ENCODE peak calls at places on chromosomes 11 and 22, in seven cellular contexts. One of them, this sample, is unnamed.

GRCh38 chr11:32987851-32988250 is 27.8 kb upstream of the DEPDC7 start:
- DNase-seq in A549: no peak
- DNase-seq in GM23338: peak
- DNase-seq in PC-3: no peak
- DNase-seq in keratinocyte: no peak
- DNase-seq in IMR-90: no peak
- DNase-seq in hepatocyte: no peak
- DNase-seq in this sample: no peak

GRCh38 chr22:45966892-45967365 is 10.0 kb downstream of the WNT7B start:
- DNase-seq in hepatocyte: no peak
- DNase-seq in keratinocyte: no peak
- DNase-seq in A549: no peak
- DNase-seq in IMR-90: no peak
- DNase-seq in PC-3: no peak
- DNase-seq in GM23338: peak
- DNase-seq in this sample: no peak

GRCh38 chr11:128342511-128343133 is 244.7 kb downstream of the ETS1 start:
- DNase-seq in PC-3: peak
- DNase-seq in keratinocyte: no peak
- DNase-seq in A549: peak
- DNase-seq in GM23338: no peak
- DNase-seq in IMR-90: peak
- DNase-seq in hepatocyte: peak
- DNase-seq in this sample: peak

GRCh38 chr11:107898270-107898669 is 30.0 kb upstream of the RAB39A start:
- DNase-seq in keratinocyte: no peak
- DNase-seq in PC-3: peak
- DNase-seq in A549: peak
- DNase-seq in hepatocyte: peak
- DNase-seq in IMR-90: peak
- DNase-seq in GM23338: peak
- DNase-seq in this sample: peak

GRCh38 chr11:32792111-32792947 is 2.1 kb downstream of the CCDC73 start:
- DNase-seq in GM23338: no peak
- DNase-seq in PC-3: peak
- DNase-seq in A549: no peak
- DNase-seq in IMR-90: no peak
- DNase-seq in keratinocyte: no peak
- DNase-seq in hepatocyte: no peak
- DNase-seq in this sample: no peak

GRCh38 chr22:18104566-18104965 is 6.0 kb upstream of the TUBA8 start:
- DNase-seq in GM23338: no peak
- DNase-seq in keratinocyte: no peak
- DNase-seq in hepatocyte: no peak
- DNase-seq in IMR-90: peak
- DNase-seq in A549: no peak
- DNase-seq in PC-3: no peak
- DNase-seq in this sample: no peak

GRCh38 chr11:61049066-61049382 is 53.3 kb upstream of the CD5 start:
- DNase-seq in IMR-90: no peak
- DNase-seq in hepatocyte: no peak
- DNase-seq in A549: no peak
- DNase-seq in keratinocyte: no peak
- DNase-seq in PC-3: no peak
- DNase-seq in GM23338: no peak
- DNase-seq in this sample: no peak

GRCh38 chr11:40280161-40281054 is 1179.0 kb downstream of the LRRC4C start:
- DNase-seq in keratinocyte: no peak
- DNase-seq in PC-3: no peak
- DNase-seq in A549: no peak
- DNase-seq in GM23338: peak
- DNase-seq in IMR-90: no peak
- DNase-seq in hepatocyte: no peak
- DNase-seq in this sample: no peak

GRCh38 chr22:26169312-26170111 is at the start of gene SEZ6L:
- DNase-seq in PC-3: no peak
- DNase-seq in GM23338: peak
- DNase-seq in hepatocyte: peak
- DNase-seq in A549: no peak
- DNase-seq in IMR-90: no peak
- DNase-seq in keratinocyte: no peak
- DNase-seq in this sample: no peak

GRCh38 chr11:117239295-117239694 is 6.8 kb downstream of the RNF214 start:
- DNase-seq in keratinocyte: no peak
- DNase-seq in GM23338: no peak
- DNase-seq in A549: peak
- DNase-seq in hepatocyte: peak
- DNase-seq in PC-3: peak
- DNase-seq in IMR-90: peak
- DNase-seq in this sample: peak

GRCh38 chr11:118202599-118203422 is 22.0 kb downstream of the JAML start:
- DNase-seq in A549: no peak
- DNase-seq in hepatocyte: peak
- DNase-seq in IMR-90: no peak
- DNase-seq in GM23338: no peak
- DNase-seq in PC-3: no peak
- DNase-seq in keratinocyte: no peak
- DNase-seq in this sample: no peak

GRCh38 chr11:97794876-97795275 is 1225.9 kb upstream of the CNTN5 start:
- DNase-seq in hepatocyte: peak
- DNase-seq in A549: no peak
- DNase-seq in GM23338: no peak
- DNase-seq in PC-3: no peak
- DNase-seq in IMR-90: no peak
- DNase-seq in keratinocyte: no peak
- DNase-seq in this sample: no peak

GRCh38 chr11:120168108-120168959 is 30.4 kb upstream of the TRIM29 start:
- DNase-seq in IMR-90: peak
- DNase-seq in keratinocyte: no peak
- DNase-seq in A549: no peak
- DNase-seq in hepatocyte: no peak
- DNase-seq in GM23338: no peak
- DNase-seq in PC-3: no peak
- DNase-seq in this sample: no peak

GRCh38 chr11:11849127-11849746 is 7.5 kb downstream of the USP47 start:
- DNase-seq in GM23338: peak
- DNase-seq in A549: peak
- DNase-seq in IMR-90: peak
- DNase-seq in keratinocyte: no peak
- DNase-seq in hepatocyte: peak
- DNase-seq in PC-3: peak
- DNase-seq in this sample: peak
- TF ChIP-seq CTCF in GM23338: peak
- TF ChIP-seq CTCF in A549: peak
- TF ChIP-seq CTCF in IMR-90: peak
- TF ChIP-seq CTCF in keratinocyte: peak
- TF ChIP-seq CTCF in hepatocyte: peak
- TF ChIP-seq CTCF in PC-3: peak
- TF ChIP-seq CTCF in this sample: peak

DNA sequence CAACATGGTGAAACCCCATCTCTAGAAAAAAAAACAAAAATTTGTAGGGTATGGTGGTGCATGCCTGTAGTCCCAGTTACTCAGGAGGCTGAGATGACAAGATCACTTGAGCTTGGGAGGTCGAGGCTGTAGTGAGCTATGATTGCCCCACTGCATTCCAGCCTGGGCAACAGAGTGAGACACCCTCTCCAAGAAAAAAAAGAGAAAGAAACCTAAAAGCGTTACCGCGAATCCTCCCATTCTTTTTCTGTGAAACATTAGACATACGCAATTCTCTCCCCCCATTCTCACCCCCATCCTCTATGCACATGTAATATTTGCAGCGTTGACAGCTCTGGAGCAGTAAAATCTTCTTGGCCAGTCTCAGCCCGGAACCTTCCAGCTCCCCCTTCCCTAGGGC is 2.1 kb downstream of the LRP4 start:
- DNase-seq in A549: no peak
- DNase-seq in GM23338: no peak
- DNase-seq in IMR-90: no peak
- DNase-seq in keratinocyte: no peak
- DNase-seq in PC-3: no peak
- DNase-seq in hepatocyte: no peak
- DNase-seq in this sample: no peak
- H3K27ac ChIP-seq in A549: peak
- H3K27ac ChIP-seq in GM23338: no peak
- H3K27ac ChIP-seq in IMR-90: no peak
- H3K27ac ChIP-seq in keratinocyte: peak
- H3K27ac ChIP-seq in PC-3: no peak
- H3K27ac ChIP-seq in hepatocyte: peak
- H3K27ac ChIP-seq in this sample: no peak

DNA sequence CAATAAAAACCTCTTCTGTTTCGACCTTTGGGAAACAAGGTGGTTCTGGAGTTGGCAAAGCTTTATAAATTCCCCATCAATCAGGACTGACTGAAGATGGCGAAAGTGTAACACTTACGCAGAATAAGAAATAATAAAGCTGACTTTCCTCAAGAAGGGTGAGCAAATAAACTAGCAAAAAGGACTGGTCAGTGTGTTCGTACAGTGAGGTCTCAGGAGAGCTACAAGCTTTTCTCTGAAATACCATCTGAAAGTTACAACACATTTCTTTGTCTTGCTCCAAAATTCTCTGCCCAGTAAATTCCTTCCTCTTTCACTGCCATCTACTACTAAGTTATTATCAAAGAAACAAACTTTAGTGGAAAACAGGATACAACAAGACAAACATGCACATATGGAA is 13.4 kb downstream of the PITPNB start:
- DNase-seq in GM23338: no peak
- DNase-seq in keratinocyte: no peak
- DNase-seq in A549: no peak
- DNase-seq in IMR-90: no peak
- DNase-seq in PC-3: no peak
- DNase-seq in hepatocyte: no peak
- DNase-seq in this sample: no peak
- H3K4me2 ChIP-seq in GM23338: no peak
- H3K4me2 ChIP-seq in keratinocyte: no peak
- H3K4me2 ChIP-seq in A549: no peak
- H3K4me2 ChIP-seq in IMR-90: no peak
- H3K4me2 ChIP-seq in PC-3: no peak
- H3K4me2 ChIP-seq in hepatocyte: no peak
- H3K4me2 ChIP-seq in this sample: no peak

GRCh38 chr22:50299724-50300619 is 7.5 kb downstream of the PLXNB2 start:
- DNase-seq in A549: no peak
- DNase-seq in keratinocyte: no peak
- DNase-seq in PC-3: no peak
- DNase-seq in IMR-90: no peak
- DNase-seq in GM23338: peak
- DNase-seq in hepatocyte: peak
- DNase-seq in this sample: no peak
- TF ChIP-seq CTCF in A549: no peak
- TF ChIP-seq CTCF in keratinocyte: no peak
- TF ChIP-seq CTCF in PC-3: no peak
- TF ChIP-seq CTCF in IMR-90: no peak
- TF ChIP-seq CTCF in GM23338: no peak
- TF ChIP-seq CTCF in hepatocyte: no peak
- TF ChIP-seq CTCF in this sample: no peak

GRCh38 chr22:39958009-39958711 is 2.0 kb upstream of the TMA7B start:
- DNase-seq in IMR-90: no peak
- DNase-seq in keratinocyte: no peak
- DNase-seq in GM23338: no peak
- DNase-seq in hepatocyte: no peak
- DNase-seq in PC-3: no peak
- DNase-seq in A549: no peak
- DNase-seq in this sample: no peak

GRCh38 chr22:39958916-39959639 is 1.1 kb upstream of the TMA7B start:
- DNase-seq in A549: no peak
- DNase-seq in IMR-90: no peak
- DNase-seq in hepatocyte: no peak
- DNase-seq in PC-3: no peak
- DNase-seq in GM23338: no peak
- DNase-seq in keratinocyte: no peak
- DNase-seq in this sample: no peak

GRCh38 chr22:39960791-39961746 is 872 bp downstream of the TMA7B start:
- DNase-seq in A549: no peak
- DNase-seq in GM23338: no peak
- DNase-seq in IMR-90: peak
- DNase-seq in PC-3: peak
- DNase-seq in keratinocyte: no peak
- DNase-seq in hepatocyte: peak
- DNase-seq in this sample: no peak

GRCh38 chr22:39962071-39962470 is 1.9 kb downstream of the TMA7B start:
- DNase-seq in IMR-90: no peak
- DNase-seq in GM23338: no peak
- DNase-seq in hepatocyte: no peak
- DNase-seq in A549: no peak
- DNase-seq in PC-3: no peak
- DNase-seq in keratinocyte: no peak
- DNase-seq in this sample: no peak

DNA sequence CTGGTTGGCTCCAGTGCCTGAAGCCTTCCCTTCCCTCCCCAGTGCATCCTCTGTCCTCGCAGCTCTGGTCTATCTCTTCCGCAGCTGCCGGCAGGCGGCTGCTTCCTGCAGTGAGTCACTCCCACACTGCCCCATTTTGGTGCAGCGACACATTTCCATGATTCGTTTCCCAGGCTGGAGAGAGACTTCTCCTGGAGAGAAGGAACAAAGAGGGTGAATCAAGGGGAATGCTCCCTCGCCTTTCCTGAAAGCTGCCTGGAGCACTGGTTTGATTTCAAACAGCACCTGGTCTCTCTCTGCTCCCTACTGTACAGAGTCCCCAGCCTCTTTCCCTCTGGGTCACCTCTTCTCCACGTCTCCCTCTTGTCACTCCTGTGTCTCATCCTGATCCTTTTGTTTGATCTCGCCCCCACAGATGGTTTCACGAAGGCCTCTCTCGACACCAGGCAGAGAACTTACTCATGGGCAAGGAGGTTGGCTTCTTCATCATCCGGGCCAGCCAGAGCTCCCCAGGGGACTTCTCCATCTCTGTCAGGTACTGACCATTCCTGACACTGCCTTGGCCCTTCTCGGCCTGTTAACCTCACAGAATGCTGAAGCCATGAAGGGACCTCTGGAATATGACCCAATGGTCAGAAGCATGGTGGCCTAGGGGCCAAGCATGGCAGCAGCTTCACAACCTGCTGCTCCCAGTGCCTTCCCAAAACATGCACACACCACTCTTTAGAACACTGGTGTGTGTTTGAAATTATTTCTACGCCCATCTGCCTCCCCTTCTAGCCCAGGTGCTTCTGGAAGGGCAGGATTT is at the start of gene TMA7B:
- DNase-seq in hepatocyte: peak
- DNase-seq in A549: peak
- DNase-seq in IMR-90: peak
- DNase-seq in GM23338: peak
- DNase-seq in keratinocyte: peak
- DNase-seq in PC-3: peak
- DNase-seq in this sample: peak
- H3K27ac ChIP-seq in hepatocyte: peak
- H3K27ac ChIP-seq in A549: no peak
- H3K27ac ChIP-seq in IMR-90: peak
- H3K27ac ChIP-seq in GM23338: no peak
- H3K27ac ChIP-seq in keratinocyte: no peak
- H3K27ac ChIP-seq in PC-3: peak
- H3K27ac ChIP-seq in this sample: no peak

This sample was measured in endothelial cell of umbilical vein.